ENCODE peak calls at places on chromosomes 13 and 19, in six cellular contexts. One of them, this sample, is unnamed.

GRCh38 chr19:45349430-45349941 is 8.9 kb downstream of the KLC3 start:
- DNase-seq in colonic mucosa: no peak
- DNase-seq in T47D: no peak
- DNase-seq in GM10248: no peak
- DNase-seq in HT-29: no peak
- DNase-seq in heart right ventricle: no peak
- DNase-seq in this sample: no peak

GRCh38 chr19:2059422-2060201 is 8.6 kb upstream of the MKNK2 start:
- DNase-seq in colonic mucosa: peak
- DNase-seq in T47D: no peak
- DNase-seq in GM10248: no peak
- DNase-seq in HT-29: peak
- DNase-seq in heart right ventricle: peak
- DNase-seq in this sample: peak

GRCh38 chr13:94154362-94154761 is 325.1 kb downstream of the DCT start:
- DNase-seq in colonic mucosa: peak
- DNase-seq in T47D: no peak
- DNase-seq in GM10248: no peak
- DNase-seq in HT-29: no peak
- DNase-seq in heart right ventricle: no peak
- DNase-seq in this sample: peak

GRCh38 chr13:49759503-49759902 is 33.0 kb downstream of the KPNA3 start:
- DNase-seq in colonic mucosa: no peak
- DNase-seq in T47D: no peak
- DNase-seq in GM10248: no peak
- DNase-seq in HT-29: no peak
- DNase-seq in heart right ventricle: no peak
- DNase-seq in this sample: no peak

GRCh38 chr19:5547881-5548280 is 19.9 kb downstream of the TINCR start:
- DNase-seq in colonic mucosa: no peak
- DNase-seq in T47D: peak
- DNase-seq in GM10248: no peak
- DNase-seq in HT-29: peak
- DNase-seq in heart right ventricle: no peak
- DNase-seq in this sample: no peak

GRCh38 chr13:44218501-44219240 is 155.0 kb upstream of the SERP2 start:
- DNase-seq in colonic mucosa: peak
- DNase-seq in T47D: peak
- DNase-seq in GM10248: no peak
- DNase-seq in HT-29: peak
- DNase-seq in heart right ventricle: peak
- DNase-seq in this sample: peak

GRCh38 chr19:596263-596655 is 6.6 kb downstream of the HCN2 start:
- DNase-seq in colonic mucosa: no peak
- DNase-seq in T47D: no peak
- DNase-seq in GM10248: no peak
- DNase-seq in HT-29: no peak
- DNase-seq in heart right ventricle: no peak
- DNase-seq in this sample: no peak

GRCh38 chr13:53052675-53053074 is 24.1 kb downstream of the OLFM4 start:
- DNase-seq in colonic mucosa: no peak
- DNase-seq in T47D: no peak
- DNase-seq in GM10248: no peak
- DNase-seq in HT-29: no peak
- DNase-seq in heart right ventricle: no peak
- DNase-seq in this sample: no peak

GRCh38 chr13:73765651-73766384 is 368.4 kb downstream of the KLF12 start:
- DNase-seq in colonic mucosa: peak
- DNase-seq in T47D: no peak
- DNase-seq in GM10248: peak
- DNase-seq in HT-29: peak
- DNase-seq in heart right ventricle: peak
- DNase-seq in this sample: peak

GRCh38 chr13:22173605-22174004 is 502.7 kb downstream of the FGF9 start:
- DNase-seq in colonic mucosa: no peak
- DNase-seq in T47D: no peak
- DNase-seq in GM10248: no peak
- DNase-seq in HT-29: no peak
- DNase-seq in heart right ventricle: no peak
- DNase-seq in this sample: no peak

GRCh38 chr19:10699650-10700335 is 1.4 kb upstream of the QTRT1 start:
- DNase-seq in colonic mucosa: peak
- DNase-seq in T47D: peak
- DNase-seq in GM10248: peak
- DNase-seq in HT-29: peak
- DNase-seq in heart right ventricle: no peak
- DNase-seq in this sample: no peak

GRCh38 chr19:48955308-48955958 is 758 bp downstream of the BAX start:
- DNase-seq in colonic mucosa: peak
- DNase-seq in T47D: no peak
- DNase-seq in GM10248: no peak
- DNase-seq in HT-29: no peak
- DNase-seq in heart right ventricle: no peak
- DNase-seq in this sample: no peak

GRCh38 chr13:91491980-91492379 is 93.6 kb downstream of the GPC5 start:
- DNase-seq in colonic mucosa: no peak
- DNase-seq in T47D: no peak
- DNase-seq in GM10248: no peak
- DNase-seq in HT-29: no peak
- DNase-seq in heart right ventricle: no peak
- DNase-seq in this sample: no peak

GRCh38 chr19:4908781-4909171 is 525 bp upstream of the UHRF1 start:
- DNase-seq in colonic mucosa: no peak
- DNase-seq in T47D: no peak
- DNase-seq in GM10248: no peak
- DNase-seq in HT-29: peak
- DNase-seq in heart right ventricle: no peak
- DNase-seq in this sample: no peak

GRCh38 chr13:110491869-110492268 is 69.7 kb downstream of the RAB20 start:
- DNase-seq in colonic mucosa: no peak
- DNase-seq in T47D: no peak
- DNase-seq in GM10248: no peak
- DNase-seq in HT-29: no peak
- DNase-seq in heart right ventricle: no peak
- DNase-seq in this sample: no peak

GRCh38 chr13:50678464-50679162 is 164.9 kb downstream of the DLEU7 start:
- DNase-seq in colonic mucosa: no peak
- DNase-seq in T47D: no peak
- DNase-seq in GM10248: no peak
- DNase-seq in HT-29: no peak
- DNase-seq in heart right ventricle: no peak
- DNase-seq in this sample: no peak

GRCh38 chr19:5211217-5211822 is 129.3 kb downstream of the PTPRS start:
- DNase-seq in colonic mucosa: no peak
- DNase-seq in T47D: no peak
- DNase-seq in GM10248: no peak
- DNase-seq in HT-29: no peak
- DNase-seq in heart right ventricle: no peak
- DNase-seq in this sample: no peak

GRCh38 chr13:50720856-50721663 is 122.4 kb downstream of the DLEU7 start:
- DNase-seq in colonic mucosa: no peak
- DNase-seq in T47D: no peak
- DNase-seq in GM10248: no peak
- DNase-seq in HT-29: no peak
- DNase-seq in heart right ventricle: no peak
- DNase-seq in this sample: no peak

GRCh38 chr19:41195675-41196497 is 2.9 kb downstream of the CYP2S1 start:
- DNase-seq in colonic mucosa: no peak
- DNase-seq in T47D: no peak
- DNase-seq in GM10248: peak
- DNase-seq in HT-29: no peak
- DNase-seq in heart right ventricle: no peak
- DNase-seq in this sample: no peak

This sample was measured in left lobe of liver.